ENCODE peak calls at places on chromosomes 7 and 10, in seven cellular contexts. One of them, this sample, is unnamed. For H3K4me1, the result is how much of the 10 kb centered on the place peaks cover.

GRCh38 chr10:34505338-34505737 is 309.8 kb downstream of the PARD3 start:
- DNase-seq in Karpas-422: no peak
- DNase-seq in cardiac muscle cell: no peak
- DNase-seq in thoracic aorta: no peak
- DNase-seq in left ventricle myocardium inferior: no peak
- DNase-seq in CD8-positive, alpha-beta T cell: no peak
- DNase-seq in mesendoderm: peak
- DNase-seq in this sample: no peak

GRCh38 chr10:129770286-129770685 is 193.8 kb downstream of the EBF3 start:
- DNase-seq in mesendoderm: no peak
- DNase-seq in CD8-positive, alpha-beta T cell: no peak
- DNase-seq in Karpas-422: no peak
- DNase-seq in left ventricle myocardium inferior: no peak
- DNase-seq in cardiac muscle cell: no peak
- DNase-seq in thoracic aorta: no peak
- DNase-seq in this sample: no peak

GRCh38 chr7:132584796-132585494 is 8.7 kb upstream of the PLXNA4 start:
- DNase-seq in mesendoderm: no peak
- DNase-seq in thoracic aorta: no peak
- DNase-seq in cardiac muscle cell: no peak
- DNase-seq in Karpas-422: no peak
- DNase-seq in CD8-positive, alpha-beta T cell: no peak
- DNase-seq in left ventricle myocardium inferior: no peak
- DNase-seq in this sample: no peak

GRCh38 chr10:50501478-50501877 is 122.3 kb downstream of the SGMS1 start:
- DNase-seq in CD8-positive, alpha-beta T cell: no peak
- DNase-seq in cardiac muscle cell: no peak
- DNase-seq in Karpas-422: no peak
- DNase-seq in mesendoderm: no peak
- DNase-seq in left ventricle myocardium inferior: no peak
- DNase-seq in thoracic aorta: no peak
- DNase-seq in this sample: no peak

GRCh38 chr7:41185851-41186250 is 517.0 kb downstream of the INHBA start:
- DNase-seq in mesendoderm: no peak
- DNase-seq in Karpas-422: no peak
- DNase-seq in left ventricle myocardium inferior: no peak
- DNase-seq in CD8-positive, alpha-beta T cell: no peak
- DNase-seq in thoracic aorta: no peak
- DNase-seq in cardiac muscle cell: no peak
- DNase-seq in this sample: no peak

GRCh38 chr10:110864662-110865140 is 7.0 kb upstream of the PDCD4 start:
- DNase-seq in left ventricle myocardium inferior: no peak
- DNase-seq in cardiac muscle cell: no peak
- DNase-seq in CD8-positive, alpha-beta T cell: peak
- DNase-seq in Karpas-422: no peak
- DNase-seq in mesendoderm: no peak
- DNase-seq in thoracic aorta: no peak
- DNase-seq in this sample: peak

GRCh38 chr7:2063562-2064360 is 169.0 kb downstream of the MAD1L1 start:
- DNase-seq in cardiac muscle cell: no peak
- DNase-seq in Karpas-422: no peak
- DNase-seq in left ventricle myocardium inferior: peak
- DNase-seq in mesendoderm: no peak
- DNase-seq in CD8-positive, alpha-beta T cell: no peak
- DNase-seq in thoracic aorta: no peak
- DNase-seq in this sample: no peak

GRCh38 chr10:5090551-5090950 is 3.7 kb upstream of the AKR1C3 start:
- DNase-seq in cardiac muscle cell: no peak
- DNase-seq in mesendoderm: no peak
- DNase-seq in Karpas-422: no peak
- DNase-seq in thoracic aorta: no peak
- DNase-seq in CD8-positive, alpha-beta T cell: no peak
- DNase-seq in left ventricle myocardium inferior: no peak
- DNase-seq in this sample: no peak

GRCh38 chr10:100943508-100943907 is 25.8 kb upstream of the SEMA4G start:
- DNase-seq in left ventricle myocardium inferior: no peak
- DNase-seq in mesendoderm: no peak
- DNase-seq in thoracic aorta: no peak
- DNase-seq in CD8-positive, alpha-beta T cell: no peak
- DNase-seq in Karpas-422: no peak
- DNase-seq in cardiac muscle cell: no peak
- DNase-seq in this sample: no peak

GRCh38 chr10:1148855-1149620 is 92.9 kb downstream of the WDR37 start:
- DNase-seq in mesendoderm: no peak
- DNase-seq in left ventricle myocardium inferior: no peak
- DNase-seq in CD8-positive, alpha-beta T cell: no peak
- DNase-seq in Karpas-422: no peak
- DNase-seq in cardiac muscle cell: no peak
- DNase-seq in thoracic aorta: no peak
- DNase-seq in this sample: no peak

GRCh38 chr10:7666253-7667023 is at the start of gene ITIH5:
- DNase-seq in mesendoderm: peak
- DNase-seq in cardiac muscle cell: peak
- DNase-seq in Karpas-422: no peak
- DNase-seq in left ventricle myocardium inferior: peak
- DNase-seq in CD8-positive, alpha-beta T cell: no peak
- DNase-seq in thoracic aorta: no peak
- DNase-seq in this sample: no peak

GRCh38 chr10:117534321-117535044 is 8.1 kb upstream of the EMX2 start:
- DNase-seq in thoracic aorta: no peak
- DNase-seq in Karpas-422: no peak
- DNase-seq in cardiac muscle cell: no peak
- DNase-seq in CD8-positive, alpha-beta T cell: no peak
- DNase-seq in mesendoderm: peak
- DNase-seq in left ventricle myocardium inferior: no peak
- DNase-seq in this sample: no peak

GRCh38 chr10:117532003-117532385 is 10.6 kb upstream of the EMX2 start:
- DNase-seq in CD8-positive, alpha-beta T cell: no peak
- DNase-seq in Karpas-422: no peak
- DNase-seq in left ventricle myocardium inferior: no peak
- DNase-seq in thoracic aorta: no peak
- DNase-seq in cardiac muscle cell: no peak
- DNase-seq in mesendoderm: no peak
- DNase-seq in this sample: no peak

GRCh38 chr10:117535045-117535751 is 7.3 kb upstream of the EMX2 start:
- DNase-seq in Karpas-422: no peak
- DNase-seq in cardiac muscle cell: no peak
- DNase-seq in mesendoderm: peak
- DNase-seq in CD8-positive, alpha-beta T cell: no peak
- DNase-seq in left ventricle myocardium inferior: no peak
- DNase-seq in thoracic aorta: no peak
- DNase-seq in this sample: no peak

GRCh38 chr10:117532451-117533107 is 10.0 kb upstream of the EMX2 start:
- DNase-seq in thoracic aorta: no peak
- DNase-seq in mesendoderm: no peak
- DNase-seq in cardiac muscle cell: no peak
- DNase-seq in left ventricle myocardium inferior: no peak
- DNase-seq in CD8-positive, alpha-beta T cell: no peak
- DNase-seq in Karpas-422: no peak
- DNase-seq in this sample: no peak

GRCh38 chr10:117533507-117534281 is 8.9 kb upstream of the EMX2 start:
- DNase-seq in Karpas-422: no peak
- DNase-seq in CD8-positive, alpha-beta T cell: no peak
- DNase-seq in cardiac muscle cell: no peak
- DNase-seq in thoracic aorta: no peak
- DNase-seq in left ventricle myocardium inferior: no peak
- DNase-seq in mesendoderm: peak
- DNase-seq in this sample: no peak
- H3K4me1 ChIP-seq in Karpas-422: under half
- H3K4me1 ChIP-seq in CD8-positive, alpha-beta T cell: under half
- H3K4me1 ChIP-seq in cardiac muscle cell: under half
- H3K4me1 ChIP-seq in thoracic aorta: under half
- H3K4me1 ChIP-seq in left ventricle myocardium inferior: under half
- H3K4me1 ChIP-seq in mesendoderm: under half
- H3K4me1 ChIP-seq in this sample: under half

GRCh38 chr10:72239409-72239808 is 23.3 kb upstream of the ASCC1 start:
- DNase-seq in cardiac muscle cell: no peak
- DNase-seq in thoracic aorta: no peak
- DNase-seq in Karpas-422: no peak
- DNase-seq in CD8-positive, alpha-beta T cell: no peak
- DNase-seq in mesendoderm: no peak
- DNase-seq in left ventricle myocardium inferior: no peak
- DNase-seq in this sample: no peak
- H3K27ac ChIP-seq in cardiac muscle cell: no peak
- H3K27ac ChIP-seq in thoracic aorta: no peak
- H3K27ac ChIP-seq in Karpas-422: no peak
- H3K27ac ChIP-seq in CD8-positive, alpha-beta T cell: no peak
- H3K27ac ChIP-seq in mesendoderm: no peak
- H3K27ac ChIP-seq in left ventricle myocardium inferior: no peak
- H3K27ac ChIP-seq in this sample: no peak

DNA sequence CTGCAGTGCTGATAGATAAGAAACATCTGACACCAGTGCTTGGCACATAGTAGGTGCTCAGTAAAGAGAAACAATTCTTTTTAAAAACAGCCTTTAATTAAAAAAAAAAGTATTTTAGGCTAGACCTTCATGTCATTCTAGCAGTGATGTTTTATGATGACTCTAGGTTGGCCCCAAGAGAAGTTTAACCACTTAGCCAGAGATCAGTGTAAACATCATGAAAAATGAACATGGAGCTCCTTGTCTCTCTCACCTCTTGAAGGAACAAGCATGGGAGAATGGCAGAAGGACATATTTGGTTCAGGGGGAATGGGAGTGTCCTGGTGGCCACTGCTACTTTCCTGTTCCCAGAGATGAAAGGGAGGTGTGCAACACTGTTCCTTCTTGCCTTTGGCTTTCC is 641.0 kb downstream of the LRMDA start:
- DNase-seq in Karpas-422: no peak
- DNase-seq in thoracic aorta: no peak
- DNase-seq in cardiac muscle cell: no peak
- DNase-seq in left ventricle myocardium inferior: no peak
- DNase-seq in mesendoderm: no peak
- DNase-seq in CD8-positive, alpha-beta T cell: no peak
- DNase-seq in this sample: no peak
- H3K4me1 ChIP-seq in Karpas-422: under half
- H3K4me1 ChIP-seq in thoracic aorta: under half
- H3K4me1 ChIP-seq in cardiac muscle cell: under half
- H3K4me1 ChIP-seq in left ventricle myocardium inferior: under half
- H3K4me1 ChIP-seq in mesendoderm: under half
- H3K4me1 ChIP-seq in CD8-positive, alpha-beta T cell: under half
- H3K4me1 ChIP-seq in this sample: under half

GRCh38 chr7:105877736-105878135 is 1.3 kb upstream of the ATXN7L1 start:
- DNase-seq in thoracic aorta: no peak
- DNase-seq in cardiac muscle cell: no peak
- DNase-seq in Karpas-422: no peak
- DNase-seq in CD8-positive, alpha-beta T cell: no peak
- DNase-seq in left ventricle myocardium inferior: no peak
- DNase-seq in mesendoderm: no peak
- DNase-seq in this sample: no peak
- H3K27ac ChIP-seq in thoracic aorta: no peak
- H3K27ac ChIP-seq in cardiac muscle cell: no peak
- H3K27ac ChIP-seq in Karpas-422: no peak
- H3K27ac ChIP-seq in CD8-positive, alpha-beta T cell: no peak
- H3K27ac ChIP-seq in left ventricle myocardium inferior: no peak
- H3K27ac ChIP-seq in mesendoderm: no peak
- H3K27ac ChIP-seq in this sample: no peak

This sample was measured in CD4-positive, CD25-positive, alpha-beta regulatory T cell.